ENCODE peak calls at places on chromosomes 7 and 10, in eight cellular contexts. P is DND-41, Y is thoracic aorta, V is foreskin fibroblast, L is AG04449, O is adrenal gland, F is A549, M is cardiac fibroblast. E is an unnamed sample.

GRCh38 chr7:15921576-15921975 is 235.1 kb upstream of the MEOX2 start:
- DNase-seq in O (no peak), P (no peak), V (peak; percentile 44), Y (no peak), M (peak; percentile 66), F (no peak), L (no peak), E (no peak)

GRCh38 chr7:2380461-2380860 is 22.9 kb upstream of the CHST12 start:
- DNase-seq in V (no peak), P (no peak), Y (no peak), M (no peak), F (no peak), O (no peak), L (no peak), E (no peak)

GRCh38 chr7:2517678-2518077 is 1.9 kb upstream of the LFNG start:
- DNase-seq in O (no peak), L (no peak), F (no peak), V (no peak), P (no peak), M (no peak), Y (no peak), E (no peak)

GRCh38 chr10:34985823-34986222 is 104.3 kb downstream of the CUL2 start:
- DNase-seq in F (no peak), O (no peak), V (no peak), Y (no peak), L (no peak), P (no peak), M (peak; percentile 54), E (no peak)

GRCh38 chr7:14424675-14425074 is 435.2 kb upstream of the ETV1 start:
- DNase-seq in Y (no peak), V (no peak), F (no peak), M (peak; percentile 4), P (no peak), O (no peak), L (no peak), E (no peak)

GRCh38 chr7:155597753-155598140 is 46.7 kb upstream of the RBM33 start:
- DNase-seq in L (no peak), F (no peak), V (no peak), O (no peak), M (peak; percentile 9), Y (no peak), P (no peak), E (no peak)

GRCh38 chr7:80781561-80781979 is 137.3 kb downstream of the SEMA3C start:
- DNase-seq in P (no peak), V (peak; percentile 89), F (no peak), M (peak; percentile 91), L (no peak), Y (no peak), O (no peak), E (no peak)

GRCh38 chr10:55287346-55287745 is 486.3 kb upstream of the PCDH15 start:
- DNase-seq in P (no peak), L (no peak), O (no peak), F (no peak), Y (no peak), M (no peak), V (no peak), E (no peak)

GRCh38 chr10:7576340-7576739 is 90.4 kb downstream of the ITIH5 start:
- DNase-seq in F (no peak), M (no peak), P (no peak), O (peak; percentile 27), L (no peak), Y (no peak), V (no peak), E (no peak)

GRCh38 chr7:30612658-30613265 is 18.1 kb downstream of the GARS1 start:
- DNase-seq in F (no peak), O (no peak), L (peak; percentile 19), Y (no peak), M (peak; percentile 65), V (no peak), P (no peak), E (no peak)

GRCh38 chr10:62817120-62817762 is 1.1 kb upstream of the EGR2 start:
- DNase-seq in F (no peak), V (no peak), L (no peak), Y (no peak), O (no peak), M (no peak), P (peak; percentile 67), E (no peak)

GRCh38 chr7:121945066-121945848 is 72.3 kb downstream of the PTPRZ1 start:
- DNase-seq in Y (no peak), M (peak; percentile 13), V (no peak), L (no peak), O (no peak), P (no peak), F (no peak), E (no peak)

GRCh38 chr7:45086348-45087065 is 2.3 kb downstream of the NACAD start:
- DNase-seq in V (no peak), F (no peak), O (no peak), M (no peak), Y (no peak), L (no peak), P (no peak), E (no peak)

GRCh38 chr7:22793593-22794462 is 28.8 kb downstream of the TOMM7 start:
- DNase-seq in F (no peak), V (no peak), L (no peak), M (no peak), P (no peak), O (no peak), Y (no peak), E (no peak)

DNA sequence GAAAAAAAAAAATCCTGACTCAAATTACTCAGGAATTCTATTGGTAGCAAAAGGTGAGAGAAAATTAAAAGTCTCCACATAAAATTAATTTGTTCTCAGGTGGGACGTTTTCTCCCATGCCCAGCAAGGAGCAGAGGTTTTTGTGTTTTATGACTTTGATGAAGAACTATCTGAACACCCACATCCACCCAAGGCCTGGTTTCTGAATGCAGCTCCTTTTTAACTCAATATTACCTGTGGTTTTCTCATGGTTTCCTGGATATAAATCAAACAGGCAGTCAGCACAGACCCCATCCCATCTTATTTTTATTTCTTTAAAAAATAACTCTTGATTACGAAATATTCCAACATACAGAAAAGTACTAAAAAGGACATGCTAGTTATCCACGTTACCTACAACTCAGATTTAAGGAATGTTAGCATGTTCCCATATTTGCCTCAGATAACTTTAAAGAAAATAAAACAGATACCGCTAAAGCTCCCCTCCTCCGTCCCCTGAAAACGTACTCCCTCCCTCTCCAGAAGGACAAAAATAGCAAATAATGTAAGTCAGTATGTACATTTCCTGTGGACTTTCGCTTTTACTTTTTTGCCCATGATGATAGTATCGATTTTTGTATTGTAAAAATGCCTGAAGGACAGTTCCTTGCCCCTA is 43.4 kb downstream of the GLI3 start:
- DNase-seq in L (no peak), V (no peak), F (no peak), M (peak; percentile 63), O (no peak), Y (no peak), P (peak; percentile 30), E (peak; percentile 79)
- H3K4me3 ChIP-seq in L (no peak overlapping the region), V (no peak overlapping the region), F (no peak overlapping the region), M (peak overlapping the region; percentile 22), O (no peak overlapping the region), Y (no peak overlapping the region), P (no peak overlapping the region), E (no peak overlapping the region)

GRCh38 chr7:157689269-157690057 is 352.7 kb downstream of the DNAJB6 start:
- DNase-seq in Y (no peak), F (no peak), L (no peak), V (no peak), P (no peak), M (no peak), O (no peak), E (no peak)

GRCh38 chr7:157691521-157692155 is 354.8 kb downstream of the DNAJB6 start:
- DNase-seq in L (no peak), Y (no peak), P (peak; percentile 83), V (no peak), O (no peak), M (peak; percentile 10), F (no peak), E (no peak)

GRCh38 chr7:157692156-157693011 is 355.6 kb downstream of the DNAJB6 start:
- DNase-seq in L (no peak), V (no peak), O (no peak), Y (no peak), M (no peak), F (no peak), P (no peak), E (no peak)

GRCh38 chr7:157690058-157690832 is 353.4 kb downstream of the DNAJB6 start:
- DNase-seq in Y (no peak), M (peak; percentile 7), L (no peak), P (peak; percentile 79), F (no peak), V (peak; percentile 16), O (no peak), E (no peak)

DNA sequence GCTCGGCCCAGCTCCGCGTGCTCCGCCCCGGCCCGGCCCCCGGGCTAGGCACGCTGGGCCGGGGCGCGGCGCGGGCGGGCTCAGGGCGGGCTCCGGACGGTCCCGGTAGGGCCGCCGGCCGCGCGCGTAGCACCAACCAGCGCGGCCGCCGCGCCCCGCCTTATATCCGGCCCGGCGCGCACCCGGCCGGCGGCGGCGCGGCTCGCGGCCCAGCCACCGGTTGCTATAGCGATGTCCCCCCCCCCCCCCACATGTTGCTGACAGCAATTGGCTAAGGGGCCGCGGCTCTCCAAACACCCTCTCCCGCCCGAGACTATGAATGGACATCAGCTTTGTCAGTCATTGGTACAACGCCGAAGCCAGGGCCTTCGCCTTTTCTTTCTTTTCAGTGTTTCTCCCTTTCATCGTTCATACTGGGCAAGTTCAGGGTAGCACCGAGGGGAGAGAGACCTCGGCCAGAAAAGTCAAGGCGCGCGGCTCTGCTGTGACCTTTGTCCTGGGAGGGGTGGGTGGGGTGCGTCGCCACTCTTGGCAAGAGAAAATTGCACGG is 354.1 kb downstream of the DNAJB6 start:
- DNase-seq in Y (no peak), V (peak; percentile 64), L (no peak), O (peak; percentile 71), P (peak; percentile 62), F (no peak), M (peak; percentile 63), E (no peak)
- H3K4me3 ChIP-seq in Y (peak overlapping the region; percentile 43), V (no peak overlapping the region), L (no peak overlapping the region), O (no peak overlapping the region), P (peak overlapping the region; percentile 91), F (no peak overlapping the region), M (no peak overlapping the region), E (peak overlapping the region; percentile 79)

GRCh38 chr10:102631525-102632393 is 12.5 kb upstream of the TRIM8 start:
- DNase-seq in M (no peak), P (no peak), O (no peak), Y (no peak), F (no peak), V (no peak), L (no peak), E (no peak)
- H3K4me3 ChIP-seq in M (no peak overlapping the region), P (no peak overlapping the region), O (no peak overlapping the region), Y (no peak overlapping the region), F (no peak overlapping the region), V (no peak overlapping the region), L (no peak overlapping the region), E (no peak overlapping the region)

GRCh38 chr7:123665896-123666295 is 10.2 kb downstream of the LMOD2 start:
- DNase-seq in Y (no peak), M (no peak), F (no peak), P (no peak), O (no peak), V (no peak), L (no peak), E (no peak)
- H3K4me3 ChIP-seq in Y (no peak overlapping the region), M (no peak overlapping the region), F (no peak overlapping the region), P (no peak overlapping the region), O (no peak overlapping the region), V (no peak overlapping the region), L (no peak overlapping the region), E (no peak overlapping the region)

DNA sequence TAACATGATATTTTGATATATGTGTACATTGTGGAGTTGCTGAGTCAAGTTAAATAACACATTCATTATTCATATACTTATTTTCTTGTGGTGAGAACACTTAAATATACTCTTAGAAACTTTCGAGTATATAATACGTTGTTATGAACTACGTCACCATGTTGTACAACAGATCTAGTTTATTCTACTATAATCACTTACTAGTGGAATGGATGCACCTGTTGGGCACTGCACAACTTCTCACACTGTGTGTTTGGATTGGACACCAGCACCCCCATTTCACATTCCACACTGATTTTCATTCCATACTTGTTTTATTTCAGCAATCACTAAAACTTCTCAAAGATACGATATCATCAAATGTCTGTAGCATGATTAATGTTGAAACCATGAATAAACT is 407.3 kb downstream of the RPS24 start:
- DNase-seq in L (no peak), Y (no peak), P (no peak), O (peak; percentile 10), F (no peak), M (no peak), V (no peak), E (no peak)
- H3K4me3 ChIP-seq in L (no peak overlapping the region), Y (no peak overlapping the region), P (no peak overlapping the region), O (no peak overlapping the region), F (no peak overlapping the region), M (no peak overlapping the region), V (no peak overlapping the region), E (no peak overlapping the region)